ENCODE peak calls at places on chromosome 6, in ten cellular contexts. W is suprapubic skin, U is adrenal gland, I is IMR-90, G is spleen, F is lower leg skin, V is stomach, T is H54, K is heart left ventricle, N is uterus. B is an unnamed sample.

GRCh38 chr6:121651420-121651819 is 216.0 kb downstream of the GJA1 start:
- DNase-seq in W (no peak), U (no peak), I (peak), G (no peak), F (no peak), V (no peak), T (no peak), K (no peak), N (no peak), B (no peak)

GRCh38 chr6:83466328-83466727 is 35.5 kb upstream of the ME1 start:
- DNase-seq in W (no peak), U (no peak), I (no peak), G (no peak), F (no peak), V (no peak), T (no peak), K (no peak), N (no peak), B (no peak)

GRCh38 chr6:43242908-43243648 is at the start of gene TTBK1:
- DNase-seq in W (no peak), U (no peak), I (no peak), G (no peak), F (no peak), V (no peak), T (no peak), K (no peak), N (no peak), B (peak)

GRCh38 chr6:111759413-111759835 is 113.8 kb downstream of the FYN start:
- DNase-seq in W (no peak), U (no peak), I (peak), G (no peak), F (no peak), V (no peak), T (no peak), K (no peak), N (no peak), B (no peak)

GRCh38 chr6:87541041-87541440 is 48.7 kb downstream of the RARS2 start:
- DNase-seq in W (no peak), U (no peak), I (no peak), G (no peak), F (no peak), V (no peak), T (no peak), K (no peak), N (no peak), B (no peak)

GRCh38 chr6:39787322-39787721 is 4.9 kb upstream of the DAAM2 start:
- DNase-seq in W (no peak), U (no peak), I (no peak), G (no peak), F (no peak), V (no peak), T (no peak), K (no peak), N (no peak), B (no peak)

GRCh38 chr6:25698631-25699030 is 46.6 kb downstream of the SCGN start:
- DNase-seq in W (no peak), U (no peak), I (no peak), G (no peak), F (no peak), V (no peak), T (no peak), K (no peak), N (no peak), B (peak)

GRCh38 chr6:131062245-131063027 is 609 bp downstream of the EPB41L2 start:
- DNase-seq in W (no peak), U (peak), I (no peak), G (no peak), F (peak), V (peak), T (peak), K (peak), N (peak), B (peak)

GRCh38 chr6:6942826-6943225 is 164.9 kb upstream of the RREB1 start:
- DNase-seq in W (no peak), U (no peak), I (peak), G (peak), F (peak), V (no peak), T (no peak), K (peak), N (no peak), B (peak)

GRCh38 chr6:22596011-22596410 is 26.6 kb downstream of the HDGFL1 start:
- DNase-seq in W (no peak), U (no peak), I (peak), G (no peak), F (no peak), V (no peak), T (no peak), K (no peak), N (no peak), B (no peak)

GRCh38 chr6:45841062-45841461 is 174.6 kb downstream of the CLIC5 start:
- DNase-seq in W (no peak), U (no peak), I (no peak), G (no peak), F (no peak), V (no peak), T (no peak), K (no peak), N (no peak), B (no peak)

GRCh38 chr6:84549912-84550311 is 214.5 kb downstream of the TBX18 start:
- DNase-seq in W (no peak), U (no peak), I (no peak), G (no peak), F (no peak), V (no peak), T (no peak), K (no peak), N (no peak), B (no peak)

GRCh38 chr6:9252784-9253183 is 817.4 kb upstream of the SLC35B3 start:
- DNase-seq in W (no peak), U (no peak), I (no peak), G (no peak), F (no peak), V (no peak), T (no peak), K (no peak), N (no peak), B (no peak)

GRCh38 chr6:116251568-116252384 is 2.1 kb downstream of the TSPYL4 start:
- DNase-seq in W (no peak), U (no peak), I (peak), G (no peak), F (no peak), V (no peak), T (no peak), K (peak), N (no peak), B (peak)

GRCh38 chr6:170290306-170291128 is at the start of gene DLL1:
- DNase-seq in W (no peak), U (peak), I (peak), G (peak), F (no peak), V (peak), T (peak), K (peak), N (no peak), B (peak)

GRCh38 chr6:92201618-92202017 is 1217.7 kb downstream of the EPHA7 start:
- DNase-seq in W (no peak), U (no peak), I (no peak), G (no peak), F (no peak), V (no peak), T (no peak), K (no peak), N (no peak), B (no peak)

GRCh38 chr6:25485820-25486559 is 166.0 kb upstream of the SCGN start:
- DNase-seq in W (no peak), U (peak), I (no peak), G (no peak), F (no peak), V (peak), T (no peak), K (peak), N (peak), B (peak)

GRCh38 chr6:144268821-144269220 is 16.3 kb upstream of the UTRN start:
- DNase-seq in W (no peak), U (no peak), I (no peak), G (no peak), F (no peak), V (no peak), T (no peak), K (no peak), N (no peak), B (no peak)

GRCh38 chr6:26092443-26092842 is 5.2 kb downstream of the HFE start:
- DNase-seq in W (no peak), U (no peak), I (no peak), G (no peak), F (no peak), V (no peak), T (no peak), K (no peak), N (no peak), B (no peak)

GRCh38 chr6:113301651-113302050 is 555.5 kb upstream of the MARCKS start:
- DNase-seq in W (no peak), U (no peak), I (peak), G (no peak), F (no peak), V (no peak), T (no peak), K (no peak), N (no peak), B (no peak)

GRCh38 chr6:49527315-49527714 is 23.2 kb upstream of the C6orf141 start:
- DNase-seq in W (no peak), U (no peak), I (no peak), G (no peak), F (no peak), V (no peak), T (no peak), K (no peak), N (no peak), B (no peak)

GRCh38 chr6:129890164-129890563 is 29.0 kb upstream of the TMEM244 start:
- DNase-seq in W (no peak), U (no peak), I (peak), G (no peak), F (no peak), V (no peak), T (no peak), K (no peak), N (no peak), B (no peak)

GRCh38 chr6:15132854-15133670 is 112.8 kb upstream of the JARID2 start:
- DNase-seq in W (no peak), U (no peak), I (peak), G (no peak), F (no peak), V (no peak), T (peak), K (no peak), N (peak), B (no peak)

GRCh38 chr6:134419717-134420116 is 101.8 kb upstream of the SGK1 start:
- DNase-seq in W (no peak), U (no peak), I (peak), G (no peak), F (no peak), V (no peak), T (no peak), K (no peak), N (no peak), B (no peak)

GRCh38 chr6:44737829-44738528 is 350.5 kb downstream of the CDC5L start:
- DNase-seq in W (no peak), U (no peak), I (no peak), G (no peak), F (no peak), V (no peak), T (no peak), K (no peak), N (no peak), B (no peak)

DNA sequence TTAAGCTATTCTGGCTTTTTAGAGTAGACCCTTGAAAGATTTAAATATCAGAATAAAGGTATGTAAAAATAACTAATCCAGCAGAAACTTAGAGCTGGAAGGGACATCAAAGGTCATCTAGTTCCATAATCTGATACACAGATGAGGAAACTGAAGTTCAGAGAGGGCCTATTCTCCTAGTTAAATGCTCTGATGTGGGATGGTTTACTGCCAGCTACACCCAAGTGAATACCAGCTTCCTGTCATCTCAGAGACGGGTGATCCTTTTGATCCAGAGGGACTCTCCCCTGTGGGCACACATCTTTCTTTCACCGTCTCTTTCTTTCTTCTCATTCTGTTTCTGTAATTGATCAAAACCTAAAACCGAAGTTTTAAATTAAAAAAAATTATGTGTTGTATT is 94.1 kb downstream of the MAN1A1 start:
- DNase-seq in W (no peak), U (no peak), I (no peak), G (no peak), F (no peak), V (no peak), T (no peak), K (no peak), N (no peak), B (no peak)
- TF ChIP-seq POLR2A in W (no peak), U (no peak), I (no peak), G (no peak), F (no peak), V (no peak), T (no peak), K (no peak), N (no peak), B (no peak)

GRCh38 chr6:31267504-31268371 is 4.2 kb downstream of the HLA-C start:
- DNase-seq in W (no peak), U (no peak), I (no peak), G (no peak), F (no peak), V (no peak), T (no peak), K (no peak), N (no peak), B (no peak)
- TF ChIP-seq POLR2A in W (no peak), U (no peak), I (no peak), G (no peak), F (no peak), V (no peak), T (no peak), K (no peak), N (no peak), B (no peak)

DNA sequence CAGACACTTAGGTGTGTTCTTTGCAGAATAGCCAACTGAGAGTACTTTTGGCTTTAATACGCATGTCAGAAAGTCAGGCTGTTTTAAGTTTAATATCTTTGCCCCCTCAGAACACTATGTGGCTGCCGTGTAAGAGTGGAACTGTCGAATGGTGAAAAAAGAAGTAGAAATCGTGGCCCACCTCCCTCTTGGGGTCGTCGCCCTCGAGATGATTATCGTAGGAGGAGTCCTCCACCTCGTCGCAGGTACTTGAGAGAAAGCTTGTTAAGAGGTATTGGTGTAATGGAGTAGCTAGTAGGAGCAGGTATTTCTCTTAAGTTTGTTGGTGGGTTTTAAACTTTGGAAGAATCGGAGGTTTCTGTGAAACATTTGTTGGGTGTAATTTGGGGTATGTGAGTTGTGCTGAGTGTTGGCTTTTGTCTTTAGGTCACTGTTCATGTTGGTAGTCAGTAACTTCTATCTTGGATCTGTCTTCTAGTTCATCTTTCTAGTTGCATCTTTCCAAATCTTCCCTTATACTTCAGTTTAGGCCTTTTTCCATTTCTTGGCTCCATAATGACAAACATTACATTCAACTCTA is 4.7 kb downstream of the SRSF3 start:
- DNase-seq in W (no peak), U (no peak), I (no peak), G (no peak), F (no peak), V (no peak), T (no peak), K (no peak), N (no peak), B (no peak)
- TF ChIP-seq POLR2A in W (no peak), U (no peak), I (no peak), G (no peak), F (no peak), V (no peak), T (no peak), K (no peak), N (no peak), B (no peak)

GRCh38 chr6:54801244-54801643 is 45.3 kb upstream of the FAM83B start:
- DNase-seq in W (no peak), U (no peak), I (no peak), G (no peak), F (no peak), V (no peak), T (no peak), K (no peak), N (no peak), B (no peak)
- TF ChIP-seq POLR2A in W (no peak), U (no peak), I (no peak), G (no peak), F (no peak), V (no peak), T (no peak), K (no peak), N (no peak), B (no peak)

DNA sequence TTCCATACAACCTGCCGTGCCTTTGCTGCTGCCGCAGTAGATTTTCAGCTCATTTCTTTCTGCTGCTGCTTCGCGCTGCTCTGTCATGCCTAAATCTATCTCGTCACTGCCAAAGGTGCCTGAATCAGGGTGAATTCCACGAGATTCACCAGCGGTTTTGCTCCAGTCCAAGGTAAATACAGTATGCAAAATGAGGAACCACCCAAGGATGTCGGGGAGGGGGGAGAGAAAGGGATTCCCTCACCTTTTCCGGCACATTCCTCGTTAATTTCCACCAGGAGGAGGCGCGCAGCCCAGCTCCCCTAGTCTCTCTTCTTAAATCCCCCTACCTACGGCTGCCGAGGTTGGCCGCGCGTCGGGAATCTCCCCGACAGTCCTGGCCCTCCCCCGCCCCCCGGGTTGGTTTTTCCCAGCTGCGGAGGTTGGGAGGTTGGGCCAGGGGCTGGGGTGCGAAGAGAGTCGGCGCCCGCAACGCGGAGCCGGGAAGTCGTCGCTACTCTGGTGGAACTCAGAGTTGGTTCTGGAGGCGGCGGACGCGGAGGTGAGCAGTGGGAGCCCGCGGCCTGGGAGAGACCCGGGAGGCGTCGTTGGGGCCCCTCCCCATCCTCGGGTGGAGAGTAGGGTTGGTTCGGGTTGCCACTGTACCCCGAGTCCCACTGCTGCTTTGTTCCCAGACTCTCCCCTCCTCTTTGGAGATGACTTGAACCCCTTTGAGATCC is at the start of gene TPBG:
- DNase-seq in W (peak), U (peak), I (peak), G (peak), F (peak), V (peak), T (peak), K (peak), N (peak), B (no peak)
- TF ChIP-seq POLR2A in W (peak), U (no peak), I (peak), G (no peak), F (no peak), V (no peak), T (peak), K (no peak), N (peak), B (no peak)

GRCh38 chr6:149545754-149546471 is at the start of gene PPIL4:
- DNase-seq in W (peak), U (peak), I (peak), G (peak), F (peak), V (peak), T (peak), K (peak), N (peak), B (peak)
- TF ChIP-seq POLR2A in W (peak), U (peak), I (peak), G (peak), F (no peak), V (no peak), T (peak), K (peak), N (peak), B (peak)

GRCh38 chr6:52749546-52750152 is 13.6 kb downstream of the GSTA2 start:
- DNase-seq in W (no peak), U (no peak), I (no peak), G (no peak), F (no peak), V (no peak), T (no peak), K (no peak), N (no peak), B (no peak)
- TF ChIP-seq POLR2A in W (no peak), U (no peak), I (no peak), G (no peak), F (no peak), V (no peak), T (no peak), K (no peak), N (no peak), B (no peak)

GRCh38 chr6:156988276-156989158 is 211.3 kb downstream of the ARID1B start:
- DNase-seq in W (no peak), U (no peak), I (no peak), G (no peak), F (no peak), V (no peak), T (no peak), K (no peak), N (no peak), B (peak)
- TF ChIP-seq POLR2A in W (no peak), U (no peak), I (no peak), G (no peak), F (no peak), V (no peak), T (no peak), K (no peak), N (no peak), B (no peak)

GRCh38 chr6:105600342-105601293 is 197.7 kb upstream of the PREP start:
- DNase-seq in W (no peak), U (no peak), I (peak), G (no peak), F (no peak), V (no peak), T (no peak), K (no peak), N (no peak), B (no peak)
- TF ChIP-seq POLR2A in W (no peak), U (no peak), I (peak), G (no peak), F (no peak), V (no peak), T (no peak), K (no peak), N (no peak), B (no peak)